ENCODE peak calls at places on chromosomes 6 and 20, in five cellular contexts. One of them, this sample, is unnamed.

GRCh38 chr6:168097621-168098430 is 18.8 kb upstream of the FRMD1 start:
- DNase-seq in H7: peak; percentile 47
- DNase-seq in Calu3: no peak
- DNase-seq in neural progenitor cell: no peak
- DNase-seq in prostate gland: no peak
- DNase-seq in this sample: no peak

GRCh38 chr20:37282558-37282957 is 6.9 kb upstream of the MANBAL start:
- DNase-seq in H7: no peak
- DNase-seq in Calu3: no peak
- DNase-seq in neural progenitor cell: peak; percentile 43
- DNase-seq in prostate gland: no peak
- DNase-seq in this sample: no peak

GRCh38 chr20:48285656-48286055 is 500.4 kb upstream of the SULF2 start:
- DNase-seq in prostate gland: no peak
- DNase-seq in Calu3: peak; percentile 50
- DNase-seq in neural progenitor cell: no peak
- DNase-seq in H7: no peak
- DNase-seq in this sample: no peak

GRCh38 chr6:163536770-163537169 is 122.3 kb downstream of the QKI start:
- DNase-seq in H7: no peak
- DNase-seq in Calu3: no peak
- DNase-seq in neural progenitor cell: no peak
- DNase-seq in prostate gland: no peak
- DNase-seq in this sample: no peak

GRCh38 chr6:83853968-83854501 is 875 bp downstream of the RIPPLY2 start:
- DNase-seq in Calu3: no peak
- DNase-seq in neural progenitor cell: peak; percentile 52
- DNase-seq in H7: peak; percentile 73
- DNase-seq in prostate gland: no peak
- DNase-seq in this sample: no peak

GRCh38 chr6:166584813-166585429 is 1.6 kb downstream of the RAMACL start:
- DNase-seq in neural progenitor cell: no peak
- DNase-seq in H7: no peak
- DNase-seq in Calu3: no peak
- DNase-seq in prostate gland: no peak
- DNase-seq in this sample: no peak

GRCh38 chr20:47684306-47685080 is 100.8 kb downstream of the SULF2 start:
- DNase-seq in prostate gland: no peak
- DNase-seq in Calu3: no peak
- DNase-seq in H7: no peak
- DNase-seq in neural progenitor cell: no peak
- DNase-seq in this sample: no peak

GRCh38 chr20:11044561-11044960 is 370.8 kb upstream of the JAG1 start:
- DNase-seq in H7: no peak
- DNase-seq in prostate gland: no peak
- DNase-seq in Calu3: no peak
- DNase-seq in neural progenitor cell: no peak
- DNase-seq in this sample: no peak

GRCh38 chr6:111987295-111987694 is 66.6 kb upstream of the CCN6 start:
- DNase-seq in prostate gland: peak; percentile 54
- DNase-seq in neural progenitor cell: no peak
- DNase-seq in H7: no peak
- DNase-seq in Calu3: no peak
- DNase-seq in this sample: no peak

GRCh38 chr20:16017656-16018055 is 555.6 kb downstream of the KIF16B start:
- DNase-seq in neural progenitor cell: no peak
- DNase-seq in prostate gland: no peak
- DNase-seq in Calu3: no peak
- DNase-seq in H7: no peak
- DNase-seq in this sample: no peak

GRCh38 chr20:58702161-58702510 is 9.5 kb downstream of the NPEPL1 start:
- DNase-seq in prostate gland: no peak
- DNase-seq in Calu3: no peak
- DNase-seq in neural progenitor cell: no peak
- DNase-seq in H7: no peak
- DNase-seq in this sample: no peak

GRCh38 chr6:47209632-47210031 is 100.1 kb downstream of the TNFRSF21 start:
- DNase-seq in H7: no peak
- DNase-seq in neural progenitor cell: no peak
- DNase-seq in Calu3: no peak
- DNase-seq in prostate gland: no peak
- DNase-seq in this sample: no peak

GRCh38 chr6:52221302-52221701 is 23.0 kb downstream of the IL17F start:
- DNase-seq in prostate gland: no peak
- DNase-seq in Calu3: no peak
- DNase-seq in neural progenitor cell: no peak
- DNase-seq in H7: no peak
- DNase-seq in this sample: no peak

GRCh38 chr6:157074969-157075368 is 248.3 kb downstream of the TMEM242 start:
- DNase-seq in Calu3: no peak
- DNase-seq in H7: no peak
- DNase-seq in neural progenitor cell: no peak
- DNase-seq in prostate gland: no peak
- DNase-seq in this sample: no peak

GRCh38 chr6:53152576-53152975 is 3.9 kb upstream of the GCM1 start:
- DNase-seq in H7: no peak
- DNase-seq in neural progenitor cell: no peak
- DNase-seq in Calu3: no peak
- DNase-seq in prostate gland: no peak
- DNase-seq in this sample: no peak

This sample was measured in progenitor cell of endocrine pancreas.